ENCODE peak calls at places on chromosomes 7 and 10, in six cellular contexts. One of them, this sample, is unnamed.

GRCh38 chr7:46855851-46856250 is 726.1 kb downstream of the TNS3 start:
- DNase-seq in NCI-H69: no peak
- DNase-seq in bronchial epithelial cell: no peak
- DNase-seq in GM20000: no peak
- DNase-seq in Kasumi-1: no peak
- DNase-seq in endothelial cell of umbilical vein: no peak
- DNase-seq in this sample: no peak

GRCh38 chr7:128178611-128179010 is 62.5 kb upstream of the LEP start:
- DNase-seq in bronchial epithelial cell: no peak
- DNase-seq in NCI-H69: no peak
- DNase-seq in Kasumi-1: no peak
- DNase-seq in GM20000: no peak
- DNase-seq in endothelial cell of umbilical vein: no peak
- DNase-seq in this sample: no peak

GRCh38 chr10:101110856-101111523 is 20.1 kb upstream of the TLX1 start:
- DNase-seq in Kasumi-1: no peak
- DNase-seq in GM20000: no peak
- DNase-seq in NCI-H69: no peak
- DNase-seq in endothelial cell of umbilical vein: no peak
- DNase-seq in bronchial epithelial cell: no peak
- DNase-seq in this sample: no peak

GRCh38 chr10:49752584-49752983 is 9.5 kb downstream of the OGDHL start:
- DNase-seq in Kasumi-1: no peak
- DNase-seq in endothelial cell of umbilical vein: no peak
- DNase-seq in NCI-H69: no peak
- DNase-seq in bronchial epithelial cell: no peak
- DNase-seq in GM20000: no peak
- DNase-seq in this sample: no peak

GRCh38 chr10:113142601-113143000 is 192.6 kb downstream of the TCF7L2 start:
- DNase-seq in bronchial epithelial cell: no peak
- DNase-seq in endothelial cell of umbilical vein: no peak
- DNase-seq in Kasumi-1: no peak
- DNase-seq in NCI-H69: peak; percentile 52
- DNase-seq in GM20000: no peak
- DNase-seq in this sample: no peak

GRCh38 chr10:99403674-99404073 is 26.8 kb downstream of the GOT1 start:
- DNase-seq in bronchial epithelial cell: peak; percentile 71
- DNase-seq in NCI-H69: no peak
- DNase-seq in GM20000: no peak
- DNase-seq in Kasumi-1: no peak
- DNase-seq in endothelial cell of umbilical vein: peak; percentile 78
- DNase-seq in this sample: no peak

GRCh38 chr10:45418859-45419672 is 45.0 kb downstream of the ALOX5 start:
- DNase-seq in endothelial cell of umbilical vein: peak; percentile 56
- DNase-seq in GM20000: peak; percentile 87
- DNase-seq in NCI-H69: peak; percentile 1
- DNase-seq in Kasumi-1: peak; percentile 89
- DNase-seq in bronchial epithelial cell: no peak
- DNase-seq in this sample: peak; percentile 89

GRCh38 chr7:138316421-138317043 is 143.5 kb upstream of the TRIM24 start:
- DNase-seq in endothelial cell of umbilical vein: no peak
- DNase-seq in NCI-H69: no peak
- DNase-seq in Kasumi-1: no peak
- DNase-seq in bronchial epithelial cell: no peak
- DNase-seq in GM20000: peak; percentile 5
- DNase-seq in this sample: no peak

GRCh38 chr7:100630066-100630465 is 11.3 kb downstream of the TFR2 start:
- DNase-seq in bronchial epithelial cell: no peak
- DNase-seq in endothelial cell of umbilical vein: no peak
- DNase-seq in Kasumi-1: no peak
- DNase-seq in GM20000: no peak
- DNase-seq in NCI-H69: no peak
- DNase-seq in this sample: no peak

GRCh38 chr7:28685660-28686417 is 272.3 kb downstream of the TRIL start:
- DNase-seq in bronchial epithelial cell: peak; percentile 97
- DNase-seq in GM20000: peak; percentile 48
- DNase-seq in endothelial cell of umbilical vein: peak; percentile 99
- DNase-seq in NCI-H69: peak; percentile 97
- DNase-seq in Kasumi-1: peak; percentile 94
- DNase-seq in this sample: peak; percentile 48

GRCh38 chr10:49594594-49594993 is 15.5 kb upstream of the SLC18A3 start:
- DNase-seq in Kasumi-1: peak; percentile 78
- DNase-seq in GM20000: peak; percentile 68
- DNase-seq in endothelial cell of umbilical vein: peak; percentile 65
- DNase-seq in bronchial epithelial cell: peak; percentile 50
- DNase-seq in NCI-H69: peak; percentile 60
- DNase-seq in this sample: peak; percentile 77

GRCh38 chr7:30117886-30118285 is 16.9 kb upstream of the MTURN start:
- DNase-seq in Kasumi-1: no peak
- DNase-seq in GM20000: no peak
- DNase-seq in NCI-H69: peak; percentile 24
- DNase-seq in endothelial cell of umbilical vein: no peak
- DNase-seq in bronchial epithelial cell: no peak
- DNase-seq in this sample: no peak

GRCh38 chr10:48659790-48660189 is 24.9 kb upstream of the WDFY4 start:
- DNase-seq in GM20000: no peak
- DNase-seq in NCI-H69: peak; percentile 20
- DNase-seq in Kasumi-1: peak; percentile 86
- DNase-seq in bronchial epithelial cell: no peak
- DNase-seq in endothelial cell of umbilical vein: peak; percentile 14
- DNase-seq in this sample: no peak

GRCh38 chr10:23493711-23494110 is 54.8 kb downstream of the OTUD1 start:
- DNase-seq in endothelial cell of umbilical vein: no peak
- DNase-seq in Kasumi-1: no peak
- DNase-seq in GM20000: no peak
- DNase-seq in bronchial epithelial cell: no peak
- DNase-seq in NCI-H69: no peak
- DNase-seq in this sample: no peak

GRCh38 chr7:9945131-9945530 is 1028.5 kb upstream of the PHF14 start:
- DNase-seq in NCI-H69: peak; percentile 93
- DNase-seq in Kasumi-1: no peak
- DNase-seq in endothelial cell of umbilical vein: no peak
- DNase-seq in GM20000: no peak
- DNase-seq in bronchial epithelial cell: no peak
- DNase-seq in this sample: no peak

GRCh38 chr7:14717711-14718304 is 184.7 kb downstream of the DGKB start:
- DNase-seq in bronchial epithelial cell: peak; percentile 33
- DNase-seq in endothelial cell of umbilical vein: peak; percentile 48
- DNase-seq in NCI-H69: peak; percentile 62
- DNase-seq in Kasumi-1: peak; percentile 25
- DNase-seq in GM20000: no peak
- DNase-seq in this sample: no peak

GRCh38 chr7:125409921-125410320 is 480.3 kb upstream of the POT1 start:
- DNase-seq in NCI-H69: no peak
- DNase-seq in endothelial cell of umbilical vein: no peak
- DNase-seq in Kasumi-1: no peak
- DNase-seq in bronchial epithelial cell: peak; percentile 87
- DNase-seq in GM20000: no peak
- DNase-seq in this sample: no peak

GRCh38 chr7:142856565-142857245 is 1.8 kb downstream of the EPHB6 start:
- DNase-seq in NCI-H69: no peak
- DNase-seq in endothelial cell of umbilical vein: no peak
- DNase-seq in Kasumi-1: no peak
- DNase-seq in bronchial epithelial cell: peak; percentile 27
- DNase-seq in GM20000: no peak
- DNase-seq in this sample: no peak

GRCh38 chr7:20647051-20647450 is 31.6 kb downstream of the ABCB5 start:
- DNase-seq in bronchial epithelial cell: no peak
- DNase-seq in GM20000: no peak
- DNase-seq in NCI-H69: no peak
- DNase-seq in endothelial cell of umbilical vein: no peak
- DNase-seq in Kasumi-1: no peak
- DNase-seq in this sample: no peak

GRCh38 chr7:30522163-30522562 is 17.5 kb upstream of the GGCT start:
- DNase-seq in bronchial epithelial cell: no peak
- DNase-seq in endothelial cell of umbilical vein: no peak
- DNase-seq in Kasumi-1: no peak
- DNase-seq in NCI-H69: no peak
- DNase-seq in GM20000: no peak
- DNase-seq in this sample: no peak

GRCh38 chr10:27646194-27646593 is 99.4 kb downstream of the MKX start:
- DNase-seq in endothelial cell of umbilical vein: no peak
- DNase-seq in GM20000: no peak
- DNase-seq in bronchial epithelial cell: peak; percentile 36
- DNase-seq in Kasumi-1: no peak
- DNase-seq in NCI-H69: no peak
- DNase-seq in this sample: no peak

GRCh38 chr7:32163911-32164310 is 93.7 kb upstream of the PDE1C start:
- DNase-seq in endothelial cell of umbilical vein: no peak
- DNase-seq in bronchial epithelial cell: no peak
- DNase-seq in GM20000: no peak
- DNase-seq in NCI-H69: no peak
- DNase-seq in Kasumi-1: no peak
- DNase-seq in this sample: no peak

GRCh38 chr7:45980181-45980905 is 59.3 kb upstream of the IGFBP3 start:
- DNase-seq in endothelial cell of umbilical vein: no peak
- DNase-seq in GM20000: no peak
- DNase-seq in bronchial epithelial cell: peak; percentile 29
- DNase-seq in NCI-H69: no peak
- DNase-seq in Kasumi-1: no peak
- DNase-seq in this sample: peak; percentile 6

GRCh38 chr10:6301482-6302083 is 98.9 kb downstream of the PFKFB3 start:
- DNase-seq in Kasumi-1: no peak
- DNase-seq in GM20000: no peak
- DNase-seq in bronchial epithelial cell: peak; percentile 50
- DNase-seq in endothelial cell of umbilical vein: no peak
- DNase-seq in NCI-H69: no peak
- DNase-seq in this sample: no peak

GRCh38 chr10:129174167-129175014 is 292.6 kb upstream of the MGMT start:
- DNase-seq in NCI-H69: no peak
- DNase-seq in Kasumi-1: no peak
- DNase-seq in GM20000: no peak
- DNase-seq in bronchial epithelial cell: no peak
- DNase-seq in endothelial cell of umbilical vein: no peak
- DNase-seq in this sample: no peak

GRCh38 chr10:130138479-130138866 is 2.3 kb downstream of the GLRX3 start:
- DNase-seq in bronchial epithelial cell: peak; percentile 100
- DNase-seq in GM20000: no peak
- DNase-seq in endothelial cell of umbilical vein: peak; percentile 53
- DNase-seq in NCI-H69: peak; percentile 25
- DNase-seq in Kasumi-1: no peak
- DNase-seq in this sample: no peak

GRCh38 chr10:106506509-106507265 is 657.8 kb downstream of the SORCS1 start:
- DNase-seq in Kasumi-1: no peak
- DNase-seq in GM20000: no peak
- DNase-seq in NCI-H69: no peak
- DNase-seq in bronchial epithelial cell: peak; percentile 88
- DNase-seq in endothelial cell of umbilical vein: no peak
- DNase-seq in this sample: no peak

GRCh38 chr10:20916976-20917375 is 19.9 kb upstream of the NEBL start:
- DNase-seq in Kasumi-1: no peak
- DNase-seq in endothelial cell of umbilical vein: no peak
- DNase-seq in GM20000: no peak
- DNase-seq in bronchial epithelial cell: no peak
- DNase-seq in NCI-H69: no peak
- DNase-seq in this sample: no peak

GRCh38 chr10:114281006-114281405 is 42.0 kb downstream of the VWA2 start:
- DNase-seq in bronchial epithelial cell: no peak
- DNase-seq in NCI-H69: no peak
- DNase-seq in Kasumi-1: no peak
- DNase-seq in endothelial cell of umbilical vein: no peak
- DNase-seq in GM20000: no peak
- DNase-seq in this sample: no peak

GRCh38 chr7:102849079-102849478 is 63.7 kb upstream of the LRRC17 start:
- DNase-seq in GM20000: no peak
- DNase-seq in endothelial cell of umbilical vein: no peak
- DNase-seq in NCI-H69: no peak
- DNase-seq in Kasumi-1: no peak
- DNase-seq in bronchial epithelial cell: no peak
- DNase-seq in this sample: no peak

GRCh38 chr10:117497736-117498135 is 44.8 kb upstream of the EMX2 start:
- DNase-seq in bronchial epithelial cell: no peak
- DNase-seq in endothelial cell of umbilical vein: no peak
- DNase-seq in GM20000: no peak
- DNase-seq in Kasumi-1: no peak
- DNase-seq in NCI-H69: no peak
- DNase-seq in this sample: no peak

GRCh38 chr7:69586315-69586714 is 12.0 kb upstream of the AUTS2 start:
- DNase-seq in bronchial epithelial cell: no peak
- DNase-seq in Kasumi-1: no peak
- DNase-seq in GM20000: no peak
- DNase-seq in endothelial cell of umbilical vein: no peak
- DNase-seq in NCI-H69: no peak
- DNase-seq in this sample: no peak

GRCh38 chr7:151695856-151696555 is 176.3 kb upstream of the RHEB start:
- DNase-seq in NCI-H69: peak; percentile 95
- DNase-seq in GM20000: no peak
- DNase-seq in endothelial cell of umbilical vein: no peak
- DNase-seq in bronchial epithelial cell: peak; percentile 79
- DNase-seq in Kasumi-1: no peak
- DNase-seq in this sample: no peak